ENCODE peak calls at places on chromosomes 2 and 18, in eight cellular contexts. O is NCI-H510A, U is germinal center, Z is EL, L is WTC11, M is A172, Q is aorta, Y is GM03348. H is an unnamed sample.

GRCh38 chr2:28626376-28626775 is 125.3 kb upstream of the PPP1CB start:
- DNase-seq in L (no peak), Y (no peak), Z (no peak), M (no peak), Q (peak), U (no peak), O (no peak), H (no peak)

GRCh38 chr2:29235411-29235810 is 120.2 kb downstream of the CLIP4 start:
- DNase-seq in L (no peak), Q (no peak), M (no peak), O (no peak), Y (no peak), U (no peak), Z (no peak), H (no peak)

GRCh38 chr2:237213325-237214040 is 127.8 kb downstream of the COPS8 start:
- DNase-seq in Q (peak), U (no peak), O (no peak), Z (peak), M (no peak), L (no peak), Y (peak), H (peak)

GRCh38 chr2:26471766-26472706 is 5.9 kb downstream of the OTOF start:
- DNase-seq in L (no peak), M (no peak), Z (no peak), O (no peak), Y (no peak), Q (no peak), U (no peak), H (no peak)

GRCh38 chr18:67515987-67516431 is 511 bp downstream of the DSEL start:
- DNase-seq in Z (peak), L (peak), M (peak), Q (peak), O (peak), Y (peak), U (peak), H (peak)

GRCh38 chr2:99863914-99864273 is 278.5 kb downstream of the AFF3 start:
- DNase-seq in Q (no peak), M (peak), U (no peak), O (no peak), L (no peak), Z (peak), Y (no peak), H (no peak)

GRCh38 chr18:34370704-34371405 is 146.1 kb upstream of the NOL4 start:
- DNase-seq in Z (no peak), Q (no peak), L (no peak), O (no peak), U (no peak), M (no peak), Y (no peak), H (no peak)

GRCh38 chr2:224847961-224848850 is 132.0 kb upstream of the CCDC195 start:
- DNase-seq in U (no peak), M (peak), Y (peak), O (peak), Z (peak), L (no peak), Q (peak), H (peak)

GRCh38 chr2:196809260-196809659 is at the start of gene C2orf66:
- DNase-seq in M (no peak), L (no peak), U (no peak), O (no peak), Q (no peak), Z (no peak), Y (no peak), H (no peak)

GRCh38 chr2:159150208-159150607 is 136.3 kb downstream of the WDSUB1 start:
- DNase-seq in U (no peak), M (no peak), Q (no peak), O (no peak), Y (no peak), L (no peak), Z (no peak), H (no peak)

GRCh38 chr2:219331560-219332213 is 857 bp downstream of the RESP18 start:
- DNase-seq in M (no peak), Y (peak), U (no peak), Z (no peak), L (peak), Q (peak), O (no peak), H (no peak)

GRCh38 chr2:8438476-8438875 is 243.4 kb upstream of the ID2 start:
- DNase-seq in Z (no peak), M (no peak), O (no peak), L (no peak), Q (peak), U (peak), Y (no peak), H (no peak)

H was measured in HT1080.